ENCODE peak calls at places on chromosome 16, in four cellular contexts. One of them, this sample, is unnamed.

GRCh38 chr16:11379420-11379819 is 34.2 kb downstream of the RMI2 start:
- DNase-seq in psoas muscle: no peak
- DNase-seq in upper lobe of right lung: no peak
- DNase-seq in right lobe of liver: no peak
- DNase-seq in this sample: no peak

GRCh38 chr16:28865722-28866453 is 2.2 kb downstream of the SH2B1 start:
- DNase-seq in psoas muscle: no peak
- DNase-seq in upper lobe of right lung: no peak
- DNase-seq in right lobe of liver: no peak
- DNase-seq in this sample: no peak

GRCh38 chr16:50386819-50387218 is 18.0 kb upstream of the BRD7 start:
- DNase-seq in psoas muscle: no peak
- DNase-seq in upper lobe of right lung: no peak
- DNase-seq in right lobe of liver: no peak
- DNase-seq in this sample: no peak

GRCh38 chr16:55073830-55074229 is 143.2 kb downstream of the IRX5 start:
- DNase-seq in psoas muscle: no peak
- DNase-seq in upper lobe of right lung: no peak
- DNase-seq in right lobe of liver: no peak
- DNase-seq in this sample: no peak

GRCh38 chr16:1740234-1740633 is 31.1 kb downstream of the NME3 start:
- DNase-seq in psoas muscle: no peak
- DNase-seq in upper lobe of right lung: no peak
- DNase-seq in right lobe of liver: no peak
- DNase-seq in this sample: no peak

GRCh38 chr16:83397601-83398000 is 410.2 kb upstream of the HSBP1 start:
- DNase-seq in psoas muscle: no peak
- DNase-seq in upper lobe of right lung: no peak
- DNase-seq in right lobe of liver: no peak
- DNase-seq in this sample: no peak

GRCh38 chr16:86510465-86511261 is at the start of gene FOXF1:
- DNase-seq in psoas muscle: no peak
- DNase-seq in upper lobe of right lung: no peak
- DNase-seq in right lobe of liver: no peak
- DNase-seq in this sample: no peak

GRCh38 chr16:20610192-20610891 is 34.2 kb upstream of the ACSM2B start:
- DNase-seq in psoas muscle: no peak
- DNase-seq in upper lobe of right lung: peak
- DNase-seq in right lobe of liver: no peak
- DNase-seq in this sample: no peak

GRCh38 chr16:17312100-17312732 is 158.5 kb downstream of the XYLT1 start:
- DNase-seq in psoas muscle: no peak
- DNase-seq in upper lobe of right lung: no peak
- DNase-seq in right lobe of liver: no peak
- DNase-seq in this sample: no peak

GRCh38 chr16:55489119-55489955 is 10.3 kb downstream of the MMP2 start:
- DNase-seq in psoas muscle: no peak
- DNase-seq in upper lobe of right lung: no peak
- DNase-seq in right lobe of liver: no peak
- DNase-seq in this sample: no peak

GRCh38 chr16:84986879-84987278 is 24.5 kb downstream of the ZDHHC7 start:
- DNase-seq in psoas muscle: no peak
- DNase-seq in upper lobe of right lung: no peak
- DNase-seq in right lobe of liver: no peak
- DNase-seq in this sample: peak

GRCh38 chr16:46947900-46948547 is 25.4 kb downstream of the DNAJA2 start:
- DNase-seq in psoas muscle: no peak
- DNase-seq in upper lobe of right lung: no peak
- DNase-seq in right lobe of liver: no peak
- DNase-seq in this sample: no peak

GRCh38 chr16:55301385-55302008 is 22.5 kb upstream of the IRX6 start:
- DNase-seq in psoas muscle: no peak
- DNase-seq in upper lobe of right lung: no peak
- DNase-seq in right lobe of liver: no peak
- DNase-seq in this sample: no peak

GRCh38 chr16:63426275-63426870 is 1390.1 kb upstream of the CDH8 start:
- DNase-seq in psoas muscle: no peak
- DNase-seq in upper lobe of right lung: no peak
- DNase-seq in right lobe of liver: no peak
- DNase-seq in this sample: no peak

GRCh38 chr16:87465306-87465705 is 27.5 kb downstream of the ZCCHC14 start:
- DNase-seq in psoas muscle: peak
- DNase-seq in upper lobe of right lung: peak
- DNase-seq in right lobe of liver: peak
- DNase-seq in this sample: peak

GRCh38 chr16:58197314-58198012 is 443 bp downstream of the CSNK2A2 start:
- DNase-seq in psoas muscle: peak
- DNase-seq in upper lobe of right lung: no peak
- DNase-seq in right lobe of liver: no peak
- DNase-seq in this sample: no peak

GRCh38 chr16:15611610-15612009 is 31.3 kb downstream of the MARF1 start:
- DNase-seq in psoas muscle: no peak
- DNase-seq in upper lobe of right lung: no peak
- DNase-seq in right lobe of liver: no peak
- DNase-seq in this sample: no peak

GRCh38 chr16:74657873-74658642 is 8.6 kb downstream of the RFWD3 start:
- DNase-seq in psoas muscle: no peak
- DNase-seq in upper lobe of right lung: no peak
- DNase-seq in right lobe of liver: no peak
- DNase-seq in this sample: no peak

GRCh38 chr16:8675183-8676159 is 1.1 kb downstream of the ABAT start:
- DNase-seq in psoas muscle: no peak
- DNase-seq in upper lobe of right lung: no peak
- DNase-seq in right lobe of liver: peak
- DNase-seq in this sample: no peak

GRCh38 chr16:62755938-62756337 is 719.7 kb upstream of the CDH8 start:
- DNase-seq in psoas muscle: no peak
- DNase-seq in upper lobe of right lung: no peak
- DNase-seq in right lobe of liver: no peak
- DNase-seq in this sample: no peak

GRCh38 chr16:80704751-80705150 is 99.6 kb downstream of the CDYL2 start:
- DNase-seq in psoas muscle: no peak
- DNase-seq in upper lobe of right lung: no peak
- DNase-seq in right lobe of liver: no peak
- DNase-seq in this sample: no peak

GRCh38 chr16:78447164-78447563 is 347.7 kb downstream of the WWOX start:
- DNase-seq in psoas muscle: no peak
- DNase-seq in upper lobe of right lung: no peak
- DNase-seq in right lobe of liver: no peak
- DNase-seq in this sample: no peak

GRCh38 chr16:50496990-50497389 is 51.2 kb upstream of the NKD1 start:
- DNase-seq in psoas muscle: no peak
- DNase-seq in upper lobe of right lung: no peak
- DNase-seq in right lobe of liver: no peak
- DNase-seq in this sample: no peak

GRCh38 chr16:48971571-48972071 is 310.0 kb downstream of the CBLN1 start:
- DNase-seq in psoas muscle: no peak
- DNase-seq in upper lobe of right lung: no peak
- DNase-seq in right lobe of liver: no peak
- DNase-seq in this sample: no peak

GRCh38 chr16:82038941-82039340 is 3.9 kb downstream of the HSD17B2 start:
- DNase-seq in psoas muscle: no peak
- DNase-seq in upper lobe of right lung: no peak
- DNase-seq in right lobe of liver: no peak
- DNase-seq in this sample: no peak

GRCh38 chr16:78992001-78992400 is 608.5 kb downstream of the MAF start:
- DNase-seq in psoas muscle: no peak
- DNase-seq in upper lobe of right lung: no peak
- DNase-seq in right lobe of liver: no peak
- DNase-seq in this sample: no peak

GRCh38 chr16:75043175-75043937 is 44.5 kb downstream of the ZNRF1 start:
- DNase-seq in psoas muscle: no peak
- DNase-seq in upper lobe of right lung: no peak
- DNase-seq in right lobe of liver: no peak
- DNase-seq in this sample: no peak

GRCh38 chr16:1160773-1161348 is 8.0 kb downstream of the CACNA1H start:
- DNase-seq in psoas muscle: no peak
- DNase-seq in upper lobe of right lung: no peak
- DNase-seq in right lobe of liver: no peak
- DNase-seq in this sample: no peak

GRCh38 chr16:10519297-10519696 is 61.1 kb downstream of the EMP2 start:
- DNase-seq in psoas muscle: no peak
- DNase-seq in upper lobe of right lung: no peak
- DNase-seq in right lobe of liver: no peak
- DNase-seq in this sample: no peak

GRCh38 chr16:57355898-57356414 is 2.6 kb upstream of the CCL22 start:
- DNase-seq in psoas muscle: no peak
- DNase-seq in upper lobe of right lung: no peak
- DNase-seq in right lobe of liver: no peak
- DNase-seq in this sample: no peak

GRCh38 chr16:77919761-77920415 is 102.5 kb upstream of the CLEC3A start:
- DNase-seq in psoas muscle: no peak
- DNase-seq in upper lobe of right lung: no peak
- DNase-seq in right lobe of liver: no peak
- DNase-seq in this sample: no peak

GRCh38 chr16:88613-89012 is 10.6 kb downstream of the MPG start:
- DNase-seq in psoas muscle: no peak
- DNase-seq in upper lobe of right lung: no peak
- DNase-seq in right lobe of liver: no peak
- DNase-seq in this sample: no peak

GRCh38 chr16:88703486-88704309 is 2.5 kb downstream of the RNF166 start:
- DNase-seq in psoas muscle: no peak
- DNase-seq in upper lobe of right lung: peak
- DNase-seq in right lobe of liver: peak
- DNase-seq in this sample: peak

GRCh38 chr16:53629607-53630312 is 73.9 kb downstream of the RPGRIP1L start:
- DNase-seq in psoas muscle: no peak
- DNase-seq in upper lobe of right lung: no peak
- DNase-seq in right lobe of liver: no peak
- DNase-seq in this sample: no peak

GRCh38 chr16:79564594-79565210 is 35.8 kb downstream of the MAF start:
- DNase-seq in psoas muscle: no peak
- DNase-seq in upper lobe of right lung: no peak
- DNase-seq in right lobe of liver: peak
- DNase-seq in this sample: no peak

GRCh38 chr16:47492428-47493357 is 31.6 kb downstream of the PHKB start:
- DNase-seq in psoas muscle: peak
- DNase-seq in upper lobe of right lung: peak
- DNase-seq in right lobe of liver: peak
- DNase-seq in this sample: peak

GRCh38 chr16:87047221-87048037 is 269.8 kb downstream of the C16orf95 start:
- DNase-seq in psoas muscle: no peak
- DNase-seq in upper lobe of right lung: no peak
- DNase-seq in right lobe of liver: no peak
- DNase-seq in this sample: no peak

GRCh38 chr16:11198817-11199216 is 57.2 kb downstream of the SOCS1 start:
- DNase-seq in psoas muscle: no peak
- DNase-seq in upper lobe of right lung: no peak
- DNase-seq in right lobe of liver: no peak
- DNase-seq in this sample: no peak

GRCh38 chr16:65684230-65684629 is 562.4 kb upstream of the CDH11 start:
- DNase-seq in psoas muscle: no peak
- DNase-seq in upper lobe of right lung: no peak
- DNase-seq in right lobe of liver: no peak
- DNase-seq in this sample: no peak

GRCh38 chr16:65689726-65690125 is 567.9 kb upstream of the CDH11 start:
- DNase-seq in psoas muscle: no peak
- DNase-seq in upper lobe of right lung: no peak
- DNase-seq in right lobe of liver: no peak
- DNase-seq in this sample: no peak
- H3K27ac ChIP-seq in psoas muscle: no peak
- H3K27ac ChIP-seq in upper lobe of right lung: no peak
- H3K27ac ChIP-seq in right lobe of liver: no peak
- H3K27ac ChIP-seq in this sample: no peak

DNA sequence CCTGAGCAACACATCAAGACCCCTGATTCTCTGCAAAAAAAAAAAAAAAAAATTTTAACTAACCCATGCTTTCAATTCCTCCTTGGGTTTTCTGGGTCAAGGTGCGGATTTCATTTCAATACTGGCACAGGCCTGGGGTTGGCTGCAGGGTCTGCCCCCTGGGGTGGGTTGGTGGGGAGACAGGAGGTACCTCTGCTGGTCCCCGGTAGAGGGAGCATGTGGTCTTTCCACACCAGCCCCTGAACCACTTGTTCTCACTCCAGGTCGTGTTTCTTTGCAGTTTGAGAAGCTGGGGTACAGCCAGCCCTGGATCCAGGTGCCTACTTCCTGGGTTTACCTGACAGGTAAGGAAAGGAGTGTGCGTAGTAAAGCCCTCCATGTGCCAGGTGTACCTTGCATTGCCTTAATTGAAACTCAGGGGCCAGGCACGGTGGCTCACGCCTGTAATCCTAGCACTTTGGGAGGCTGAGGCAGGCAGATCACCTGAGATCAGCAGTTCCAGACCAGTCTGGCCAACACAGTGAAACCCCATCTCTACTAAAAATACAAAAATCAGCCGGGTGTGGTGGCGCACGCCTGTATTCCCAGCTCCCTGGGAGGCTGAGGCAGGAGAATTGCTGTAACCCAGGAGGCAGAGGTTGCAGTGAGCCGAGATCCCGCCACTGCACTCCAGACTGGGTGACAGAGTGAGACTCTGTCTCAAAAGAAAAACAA is 21.8 kb downstream of the SDR42E2 start:
- DNase-seq in psoas muscle: no peak
- DNase-seq in upper lobe of right lung: no peak
- DNase-seq in right lobe of liver: no peak
- DNase-seq in this sample: no peak
- TF ChIP-seq CTCF in psoas muscle: no peak
- TF ChIP-seq CTCF in upper lobe of right lung: no peak
- TF ChIP-seq CTCF in right lobe of liver: no peak
- TF ChIP-seq CTCF in this sample: peak

GRCh38 chr16:27273330-27273669 is 4.7 kb upstream of the NSMCE1 start:
- DNase-seq in psoas muscle: no peak
- DNase-seq in upper lobe of right lung: no peak
- DNase-seq in right lobe of liver: no peak
- DNase-seq in this sample: no peak
- H3K27ac ChIP-seq in psoas muscle: no peak
- H3K27ac ChIP-seq in upper lobe of right lung: no peak
- H3K27ac ChIP-seq in right lobe of liver: no peak
- H3K27ac ChIP-seq in this sample: no peak

GRCh38 chr16:4314532-4315184 is 1.2 kb upstream of the GLIS2 start:
- DNase-seq in psoas muscle: no peak
- DNase-seq in upper lobe of right lung: peak
- DNase-seq in right lobe of liver: no peak
- DNase-seq in this sample: no peak
- TF ChIP-seq CTCF in psoas muscle: no peak
- TF ChIP-seq CTCF in upper lobe of right lung: no peak
- TF ChIP-seq CTCF in right lobe of liver: no peak
- TF ChIP-seq CTCF in this sample: no peak

This sample was measured in left ventricle myocardium inferior.